ENCODE peak calls at places on chromosomes 12 and 14, in six cellular contexts. M, Y, Q, I, O and T are unnamed samples.

GRCh38 chr12:103645202-103645601 is 58.1 kb downstream of the STAB2 start:
- DNase-seq in M (no peak), Y (no peak), Q (no peak), I (no peak), O (no peak), T (no peak)

GRCh38 chr14:103563089-103563620 is 395 bp downstream of the COA8 start:
- DNase-seq in M (no peak), Y (peak; percentile 56), Q (no peak), I (no peak), O (peak; percentile 70), T (no peak)

GRCh38 chr12:104718581-104718980 is 239.5 kb downstream of the SLC41A2 start:
- DNase-seq in M (no peak), Y (no peak), Q (no peak), I (no peak), O (no peak), T (peak; percentile 22)

GRCh38 chr12:13835657-13836056 is 145.7 kb downstream of the GRIN2B start:
- DNase-seq in M (no peak), Y (no peak), Q (no peak), I (no peak), O (no peak), T (no peak)

GRCh38 chr14:102481791-102482238 is 27.8 kb downstream of the ANKRD9 start:
- DNase-seq in M (no peak), Y (no peak), Q (no peak), I (peak; percentile 79), O (no peak), T (no peak)

GRCh38 chr14:100842799-100843198 is 16.9 kb downstream of the MEG3 start:
- DNase-seq in M (no peak), Y (no peak), Q (no peak), I (no peak), O (no peak), T (peak; percentile 45)

GRCh38 chr12:102565555-102565954 is 85.2 kb upstream of the IGF1 start:
- DNase-seq in M (no peak), Y (no peak), Q (no peak), I (no peak), O (no peak), T (no peak)

GRCh38 chr14:78605065-78605762 is 435.0 kb downstream of the NRXN3 start:
- DNase-seq in M (no peak), Y (no peak), Q (no peak), I (no peak), O (no peak), T (no peak)

GRCh38 chr12:52171950-52172512 is 19.8 kb downstream of the KRT80 start:
- DNase-seq in M (no peak), Y (peak; percentile 52), Q (no peak), I (no peak), O (peak; percentile 81), T (no peak)

GRCh38 chr12:48890657-48891418 is 25.2 kb upstream of the RND1 start:
- DNase-seq in M (peak; percentile 84), Y (peak; percentile 60), Q (peak; percentile 81), I (peak; percentile 91), O (peak; percentile 53), T (peak; percentile 87)

GRCh38 chr12:106301241-106301610 is 1.3 kb upstream of the TCP11L2 start:
- DNase-seq in M (no peak), Y (no peak), Q (no peak), I (no peak), O (no peak), T (no peak)

GRCh38 chr14:33686218-33686617 is 264.7 kb downstream of the EGLN3 start:
- DNase-seq in M (no peak), Y (no peak), Q (no peak), I (no peak), O (no peak), T (no peak)

GRCh38 chr12:120702629-120703028 is 7.6 kb upstream of the UNC119B start:
- DNase-seq in M (no peak), Y (no peak), Q (no peak), I (no peak), O (no peak), T (no peak)

GRCh38 chr12:60539592-60539991 is 943.8 kb downstream of the SLC16A7 start:
- DNase-seq in M (no peak), Y (no peak), Q (no peak), I (no peak), O (no peak), T (no peak)

GRCh38 chr12:95674088-95674595 is 116.4 kb downstream of the NTN4 start:
- DNase-seq in M (no peak), Y (no peak), Q (no peak), I (no peak), O (no peak), T (no peak)

GRCh38 chr14:68523326-68523610 is 269.6 kb downstream of the ZFP36L1 start:
- DNase-seq in M (no peak), Y (no peak), Q (no peak), I (no peak), O (no peak), T (no peak)

GRCh38 chr12:14756331-14757143 is 46.7 kb downstream of the WBP11 start:
- DNase-seq in M (no peak), Y (no peak), Q (no peak), I (no peak), O (no peak), T (no peak)

GRCh38 chr12:58519839-58520238 is 400.5 kb downstream of the LRIG3 start:
- DNase-seq in M (no peak), Y (no peak), Q (no peak), I (no peak), O (no peak), T (no peak)

GRCh38 chr14:72607386-72608125 is 286.3 kb downstream of the DPF3 start:
- DNase-seq in M (no peak), Y (no peak), Q (no peak), I (no peak), O (no peak), T (no peak)

GRCh38 chr14:99918781-99919180 is 125.6 kb downstream of the EML1 start:
- DNase-seq in M (no peak), Y (no peak), Q (no peak), I (no peak), O (no peak), T (no peak)

GRCh38 chr14:58808828-58809227 is 171.1 kb downstream of the DACT1 start:
- DNase-seq in M (no peak), Y (no peak), Q (no peak), I (no peak), O (no peak), T (no peak)

DNA sequence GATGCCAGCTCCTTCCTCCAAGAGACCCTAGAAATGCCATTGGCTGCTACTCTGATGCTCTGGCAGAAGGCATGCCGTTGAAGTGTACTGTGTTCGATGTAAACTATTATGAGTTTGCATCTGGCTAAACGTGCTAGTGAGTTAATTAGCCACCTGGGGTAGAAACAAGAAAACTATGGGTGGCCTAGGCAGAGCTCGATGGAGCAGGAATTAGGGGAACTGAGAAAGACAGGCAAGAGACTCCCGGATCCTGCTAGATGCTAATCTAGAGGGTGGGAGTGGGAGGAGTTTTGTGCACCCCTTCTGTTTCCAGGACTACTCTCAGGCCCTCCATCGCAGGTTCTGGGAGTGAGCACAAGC is 32.0 kb downstream of the TMEM63C start:
- DNase-seq in M (no peak), Y (no peak), Q (no peak), I (no peak), O (no peak), T (no peak)
- TF ChIP-seq CTCF in M (no peak), Y (no peak), Q (no peak), I (no peak), O (no peak), T (no peak)

DNA sequence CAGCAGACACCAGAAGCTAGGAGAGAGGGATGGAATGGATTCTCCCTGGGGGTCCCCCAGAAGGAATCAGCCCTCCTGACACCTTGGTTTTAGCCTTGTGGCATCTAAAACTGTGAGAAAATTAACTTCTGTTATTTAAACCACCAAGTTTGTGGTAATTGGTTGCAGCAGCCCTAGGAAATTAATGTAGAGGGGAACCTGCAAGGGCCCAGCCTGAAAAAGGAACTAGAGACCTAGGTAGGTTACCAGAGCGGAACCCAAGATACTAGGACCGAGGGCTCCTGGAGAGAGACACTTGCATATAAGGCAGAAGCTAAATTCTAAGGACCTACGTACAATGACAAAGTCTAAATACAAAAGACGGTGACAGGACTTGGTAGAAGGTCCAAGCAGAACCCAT is 8.1 kb upstream of the DENND5B start:
- DNase-seq in M (no peak), Y (no peak), Q (no peak), I (no peak), O (no peak), T (no peak)
- H3K27ac ChIP-seq in M (no peak overlapping the region), Y (no peak overlapping the region), Q (no peak overlapping the region), I (no peak overlapping the region), O (no peak overlapping the region), T (no peak overlapping the region)

DNA sequence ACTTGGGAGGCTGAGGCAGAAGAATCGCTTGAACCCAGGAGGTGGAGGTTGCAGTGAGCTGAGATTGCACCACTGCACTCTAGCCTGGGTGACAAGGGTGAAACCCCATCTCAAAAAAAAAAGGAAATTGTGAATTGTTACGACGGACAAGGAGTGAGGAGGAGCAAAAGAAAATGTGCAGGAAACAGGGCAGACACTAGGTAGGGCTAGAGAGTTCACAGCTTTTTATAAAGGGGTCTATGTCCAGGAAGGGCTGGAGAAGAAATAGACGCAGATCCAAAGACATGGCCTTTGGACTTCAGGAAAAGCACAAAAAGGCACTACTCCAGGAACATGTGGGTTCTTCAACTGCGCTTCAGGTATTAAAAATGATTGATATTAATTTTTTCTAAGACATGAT is 34.4 kb downstream of the ATG14 start:
- DNase-seq in M (no peak), Y (no peak), Q (no peak), I (no peak), O (no peak), T (no peak)
- TF ChIP-seq CTCF in M (no peak), Y (no peak), Q (no peak), I (no peak), O (no peak), T (no peak)

DNA sequence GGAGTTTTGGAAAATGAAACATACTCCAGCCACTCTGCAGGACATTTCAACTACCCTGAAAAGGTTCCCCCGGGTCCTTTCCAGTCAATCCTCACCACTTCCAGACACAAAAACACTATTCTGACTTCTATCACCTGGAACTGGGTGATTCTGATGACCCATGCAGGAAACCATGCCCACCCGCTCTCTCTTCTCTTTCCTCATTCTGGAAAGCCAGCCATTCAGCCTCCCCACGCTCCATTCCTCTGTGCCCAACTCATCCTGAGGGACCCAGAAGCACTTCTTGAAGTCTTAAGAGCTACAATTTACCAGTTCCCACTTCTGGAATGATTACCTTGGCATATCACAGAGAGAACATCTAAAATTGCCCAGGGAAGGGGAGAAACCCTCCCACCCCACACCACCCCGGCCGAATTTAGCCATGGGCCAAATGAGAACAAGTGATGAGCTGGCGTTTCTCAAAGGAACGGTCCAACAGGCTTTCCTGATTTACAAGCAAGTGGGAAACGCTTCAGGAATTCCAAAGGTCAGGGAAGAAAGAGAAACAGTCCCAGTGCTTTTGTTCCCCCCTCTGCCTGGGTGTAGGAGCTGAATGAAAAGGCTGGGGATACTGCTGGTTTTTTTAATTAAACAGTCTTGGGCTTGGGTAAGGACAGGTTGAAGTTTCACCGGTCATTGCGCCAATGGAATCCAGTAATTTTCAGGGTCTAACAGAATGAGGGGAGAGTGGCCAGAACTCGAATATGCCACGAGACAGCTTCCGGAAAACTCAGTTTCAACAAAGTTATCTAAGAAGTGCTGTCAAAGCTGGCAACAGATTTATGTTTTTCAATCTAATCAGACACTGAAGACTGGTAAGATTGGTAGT is 2.9 kb downstream of the CCDC88C start:
- DNase-seq in M (no peak), Y (no peak), Q (no peak), I (no peak), O (no peak), T (no peak)
- H3K27ac ChIP-seq in M (no peak overlapping the region), Y (peak overlapping the region; percentile 62), Q (no peak overlapping the region), I (no peak overlapping the region), O (no peak overlapping the region), T (peak overlapping the region; percentile 67)

GRCh38 chr12:116882742-116883141 is 1.5 kb upstream of the HRK start:
- DNase-seq in M (no peak), Y (no peak), Q (no peak), I (no peak), O (no peak), T (no peak)
- TF ChIP-seq CTCF in M (peak; percentile 27), Y (no peak), Q (peak; percentile 41), I (peak; percentile 57), O (no peak), T (peak; percentile 19)

GRCh38 chr14:61098711-61099110 is 117.7 kb downstream of the SLC38A6 start:
- DNase-seq in M (no peak), Y (no peak), Q (no peak), I (no peak), O (no peak), T (no peak)
- H3K27ac ChIP-seq in M (no peak overlapping the region), Y (no peak overlapping the region), Q (no peak overlapping the region), I (no peak overlapping the region), O (no peak overlapping the region), T (no peak overlapping the region)